ENCODE peak calls at places on chromosomes 11 and 22, in six cellular contexts. L is omental fat pad, F is natural killer cell, M is bronchial epithelial cell, W is AG09319, O is transverse colon. G is an unnamed sample.

GRCh38 chr11:6402061-6402470 is 11.8 kb downstream of the SMPD1 start:
- DNase-seq in O (no peak), F (no peak), W (no peak), M (no peak), L (no peak), G (no peak)

GRCh38 chr22:27438271-27438980 is 363.1 kb downstream of the MN1 start:
- DNase-seq in O (no peak), W (no peak), L (no peak), F (no peak), M (no peak), G (no peak)

GRCh38 chr11:40381481-40381880 is 1078.0 kb downstream of the LRRC4C start:
- DNase-seq in O (no peak), F (no peak), M (no peak), W (no peak), L (no peak), G (no peak)

GRCh38 chr22:27420817-27421361 is 380.7 kb downstream of the MN1 start:
- DNase-seq in L (no peak), W (peak; percentile 91), F (no peak), M (peak; percentile 77), O (peak; percentile 46), G (no peak)

GRCh38 chr11:82403640-82404305 is 329.9 kb downstream of the FAM181B start:
- DNase-seq in M (no peak), F (no peak), W (no peak), O (no peak), L (no peak), G (no peak)

GRCh38 chr11:118435233-118435892 is 929 bp upstream of the KMT2A start:
- DNase-seq in L (peak; percentile 23), M (no peak), W (no peak), O (peak; percentile 67), F (peak; percentile 45), G (peak; percentile 44)

GRCh38 chr11:83725718-83726117 is 439.6 kb upstream of the CCDC90B start:
- DNase-seq in F (no peak), W (no peak), O (no peak), M (no peak), L (no peak), G (no peak)

GRCh38 chr11:69686452-69686851 is 11.3 kb upstream of the LTO1 start:
- DNase-seq in F (no peak), L (no peak), M (no peak), O (no peak), W (no peak), G (no peak)

GRCh38 chr11:24082860-24083259 is 414.0 kb upstream of the LUZP2 start:
- DNase-seq in M (no peak), W (no peak), O (no peak), F (no peak), L (no peak), G (no peak)

GRCh38 chr11:76772100-76772782 is 10.9 kb upstream of the TSKU start:
- DNase-seq in L (no peak), O (no peak), M (no peak), W (no peak), F (no peak), G (no peak)

GRCh38 chr11:64675417-64676252 is 47.4 kb downstream of the NRXN2 start:
- DNase-seq in O (no peak), W (no peak), F (no peak), L (no peak), M (peak; percentile 76), G (peak; percentile 80)

GRCh38 chr11:111569476-111569875 is 29.0 kb downstream of the LAYN start:
- DNase-seq in O (no peak), L (no peak), M (no peak), F (no peak), W (no peak), G (no peak)

GRCh38 chr22:33024626-33025025 is 33.6 kb downstream of the SYN3 start:
- DNase-seq in W (no peak), F (no peak), L (no peak), M (no peak), O (no peak), G (no peak)

GRCh38 chr11:94959179-94959578 is 14.2 kb downstream of the CWC15 start:
- DNase-seq in W (no peak), L (no peak), F (no peak), M (no peak), O (no peak), G (no peak)

GRCh38 chr11:78268516-78269410 is 80.0 kb downstream of the USP35 start:
- DNase-seq in F (no peak), M (no peak), O (no peak), L (no peak), W (no peak), G (no peak)

GRCh38 chr11:132131051-132131450 is 760.6 kb downstream of the NTM start:
- DNase-seq in L (no peak), W (no peak), M (no peak), O (no peak), F (no peak), G (no peak)

GRCh38 chr22:32859743-32860142 is 58.2 kb downstream of the TIMP3 start:
- DNase-seq in F (no peak), M (no peak), L (no peak), O (no peak), W (no peak), G (no peak)

GRCh38 chr11:114081641-114082414 is 22.3 kb downstream of the ZBTB16 start:
- DNase-seq in L (no peak), M (no peak), W (no peak), F (no peak), O (no peak), G (no peak)

GRCh38 chr11:97269527-97269926 is 879.7 kb downstream of the JRKL start:
- DNase-seq in M (peak; percentile 23), F (no peak), O (no peak), L (no peak), W (no peak), G (no peak)
- TF ChIP-seq CTCF in M (no peak), F (no peak), O (no peak), L (no peak), W (no peak), G (no peak)

GRCh38 chr11:3623126-3623525 is 18.7 kb downstream of the ART5 start:
- DNase-seq in M (no peak), W (no peak), L (no peak), O (no peak), F (no peak), G (no peak)

GRCh38 chr11:3622521-3622920 is 19.3 kb downstream of the ART5 start:
- DNase-seq in L (no peak), O (no peak), F (no peak), W (no peak), M (no peak), G (no peak)

GRCh38 chr11:3631331-3631730 is 10.5 kb downstream of the ART5 start:
- DNase-seq in W (no peak), M (peak; percentile 27), F (no peak), L (no peak), O (no peak), G (no peak)

GRCh38 chr11:3627291-3627690 is 14.5 kb downstream of the ART5 start:
- DNase-seq in M (peak; percentile 33), O (no peak), L (no peak), F (no peak), W (no peak), G (no peak)

DNA sequence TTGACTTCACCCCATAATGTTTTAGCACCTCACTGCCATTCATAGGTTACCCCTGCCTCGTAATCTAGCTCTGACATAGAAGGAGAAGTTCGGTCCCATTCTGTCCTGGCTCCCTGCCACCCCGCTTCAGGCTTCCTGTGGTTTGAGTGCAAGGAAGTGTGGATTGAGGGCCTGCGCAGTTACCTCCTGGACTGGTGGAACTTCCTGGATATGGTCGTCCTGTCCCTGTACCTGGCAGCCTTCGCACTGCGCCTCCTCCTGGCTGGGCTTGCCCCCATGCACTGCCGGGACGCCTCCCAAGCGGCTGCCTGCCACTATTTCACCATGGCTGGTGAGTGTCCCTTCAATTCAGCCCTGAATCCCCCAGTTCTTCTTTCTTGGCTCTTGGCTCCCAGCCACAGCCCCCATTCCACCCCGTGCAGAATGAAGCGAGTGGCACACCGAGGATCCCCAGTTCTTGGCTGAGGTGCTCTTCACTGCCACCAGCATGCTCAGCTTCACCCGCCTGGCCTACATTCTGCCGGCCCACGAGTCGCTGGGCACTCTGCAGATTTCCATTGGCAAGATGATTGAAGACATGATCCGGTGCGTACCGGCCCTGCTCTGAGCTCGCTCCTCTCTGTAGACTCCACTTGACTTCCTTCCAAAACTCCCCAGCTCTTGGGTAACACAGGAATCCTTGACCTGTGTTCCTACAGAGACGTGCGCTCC is 15.4 kb downstream of the ART5 start:
- DNase-seq in O (peak; percentile 30), F (no peak), W (no peak), L (no peak), M (no peak), G (peak; percentile 77)
- TF ChIP-seq CTCF in O (no peak), F (no peak), W (no peak), L (no peak), M (no peak), G (peak; percentile 17)

DNA sequence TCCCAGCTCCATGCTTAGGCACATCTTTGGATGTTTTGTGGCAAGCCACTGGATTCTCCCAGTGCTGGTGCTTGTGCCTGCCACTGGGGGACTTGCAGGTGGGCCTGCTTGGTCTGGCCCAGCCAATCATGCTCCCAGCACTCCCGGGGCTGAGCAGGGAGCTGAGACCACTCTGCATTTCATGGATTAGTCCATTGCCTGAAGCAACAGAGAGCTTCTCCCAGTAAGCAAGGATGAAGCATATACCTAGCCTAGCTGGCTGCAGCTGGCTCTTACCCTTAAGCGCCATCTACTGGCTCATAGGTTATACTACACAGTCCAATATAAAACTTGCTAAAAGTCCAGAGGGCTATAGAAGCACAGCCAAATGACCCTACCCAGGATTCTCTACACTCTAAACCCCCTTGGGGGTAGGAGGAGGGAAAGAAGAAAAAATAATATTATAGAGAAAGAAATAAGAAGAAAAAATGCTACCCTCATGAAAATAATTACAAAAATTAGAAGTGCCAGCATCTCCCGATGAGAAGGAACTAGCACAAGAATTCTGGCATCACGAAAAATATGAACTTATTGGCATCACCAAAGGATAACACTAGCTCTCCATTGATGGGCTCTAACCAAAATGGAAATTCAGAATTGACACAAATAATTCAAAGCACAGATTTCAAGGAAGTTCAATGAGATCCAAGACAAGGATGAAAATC is 275.3 kb downstream of the C11orf87 start:
- DNase-seq in F (no peak), M (peak; percentile 76), L (no peak), O (no peak), W (peak; percentile 1), G (no peak)
- TF ChIP-seq CTCF in F (peak; percentile 36), M (peak; percentile 63), L (no peak), O (peak; percentile 58), W (peak; percentile 65), G (peak; percentile 74)

GRCh38 chr11:44555031-44555800 is 10.2 kb upstream of the CD82 start:
- DNase-seq in W (no peak), L (no peak), M (no peak), O (no peak), F (no peak), G (no peak)
- TF ChIP-seq CTCF in W (no peak), L (no peak), M (no peak), O (no peak), F (no peak), G (no peak)

GRCh38 chr22:38937541-38937940 is 19.9 kb upstream of the APOBEC3A start:
- DNase-seq in W (no peak), L (no peak), O (no peak), M (no peak), F (no peak), G (no peak)
- TF ChIP-seq CTCF in W (no peak), L (no peak), O (no peak), M (no peak), F (no peak), G (no peak)

GRCh38 chr11:19735512-19735911 is 22.9 kb downstream of the NAV2 start:
- DNase-seq in L (no peak), M (no peak), O (no peak), F (no peak), W (no peak), G (no peak)
- TF ChIP-seq CTCF in L (no peak), M (peak; percentile 3), O (no peak), F (no peak), W (peak; percentile 21), G (no peak)